ENCODE peak calls at places on chromosome 11, in four cellular contexts. One of them, this sample, is unnamed.
A peak's percentile ranks its signal among the peaks of the same experiment; 100 is the strongest.

GRCh38 chr11:794013-794765 is 3.9 kb downstream of the SLC25A22 start:
- DNase-seq in HL-60: no peak
- DNase-seq in GM12878: no peak
- DNase-seq in K562: no peak
- DNase-seq in this sample: no peak

GRCh38 chr11:14969922-14970323 is 2.2 kb downstream of the CALCA start:
- DNase-seq in HL-60: peak; percentile 54
- DNase-seq in GM12878: no peak
- DNase-seq in K562: peak; percentile 38
- DNase-seq in this sample: no peak

GRCh38 chr11:60769273-60769672 is 12.6 kb downstream of the MS4A15 start:
- DNase-seq in HL-60: no peak
- DNase-seq in GM12878: no peak
- DNase-seq in K562: no peak
- DNase-seq in this sample: no peak

GRCh38 chr11:43576834-43577521 is 103.6 kb upstream of the HSD17B12 start:
- DNase-seq in HL-60: no peak
- DNase-seq in GM12878: no peak
- DNase-seq in K562: peak; percentile 80
- DNase-seq in this sample: no peak

GRCh38 chr11:94147433-94147845 is 18.8 kb downstream of the PANX1 start:
- DNase-seq in HL-60: no peak
- DNase-seq in GM12878: no peak
- DNase-seq in K562: no peak
- DNase-seq in this sample: no peak

GRCh38 chr11:132422725-132423124 is 1052.3 kb downstream of the NTM start:
- DNase-seq in HL-60: no peak
- DNase-seq in GM12878: no peak
- DNase-seq in K562: no peak
- DNase-seq in this sample: no peak

GRCh38 chr11:9016916-9017642 is 13.3 kb upstream of the NRIP3 start:
- DNase-seq in HL-60: no peak
- DNase-seq in GM12878: no peak
- DNase-seq in K562: no peak
- DNase-seq in this sample: no peak

GRCh38 chr11:77141034-77141433 is 13.0 kb downstream of the MYO7A start:
- DNase-seq in HL-60: no peak
- DNase-seq in GM12878: no peak
- DNase-seq in K562: no peak
- DNase-seq in this sample: no peak

GRCh38 chr11:65013130-65013691 is 749 bp upstream of the ARL2 start:
- DNase-seq in HL-60: peak; percentile 96
- DNase-seq in GM12878: no peak
- DNase-seq in K562: peak; percentile 95
- DNase-seq in this sample: peak; percentile 93
- TF ChIP-seq POLR2AphosphoS5 in HL-60: no peak
- TF ChIP-seq POLR2AphosphoS5 in GM12878: no peak
- TF ChIP-seq POLR2AphosphoS5 in K562: peak; percentile 22
- TF ChIP-seq POLR2AphosphoS5 in this sample: no peak

DNA sequence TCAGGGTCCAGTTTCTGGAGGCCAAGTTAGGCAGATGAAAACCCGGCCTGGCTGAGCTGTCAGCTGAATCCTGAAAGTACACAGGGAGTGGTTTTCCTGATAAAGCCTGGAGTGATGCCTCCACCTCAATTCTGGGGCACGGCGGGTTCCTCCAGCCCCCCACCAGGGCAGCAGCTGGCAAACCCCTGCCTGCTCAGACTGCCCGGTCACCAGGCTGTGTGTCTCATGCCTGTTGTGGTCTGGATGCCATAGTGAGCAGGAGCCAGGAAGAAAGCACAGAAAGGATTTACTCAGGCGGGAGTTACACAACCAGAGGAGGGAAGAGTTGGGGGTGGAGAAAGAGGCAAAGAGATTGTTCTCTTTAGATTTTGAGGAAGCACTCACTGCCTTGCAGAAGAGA is 119.9 kb upstream of the RASSF10 start:
- DNase-seq in HL-60: peak; percentile 56
- DNase-seq in GM12878: no peak
- DNase-seq in K562: no peak
- DNase-seq in this sample: no peak
- TF ChIP-seq SPI1 in HL-60: peak; percentile 18
- TF ChIP-seq SPI1 in GM12878: no peak
- TF ChIP-seq SPI1 in K562: no peak
- TF ChIP-seq SPI1 in this sample: no peak

GRCh38 chr11:2301631-2302272 is at the start of the genes C11orf21 and TSPAN32:
- DNase-seq in HL-60: peak; percentile 100
- DNase-seq in GM12878: no peak
- DNase-seq in K562: peak; percentile 81
- DNase-seq in this sample: no peak
- TF ChIP-seq POLR2AphosphoS5 in HL-60: peak; percentile 97
- TF ChIP-seq POLR2AphosphoS5 in GM12878: no peak
- TF ChIP-seq POLR2AphosphoS5 in K562: no peak
- TF ChIP-seq POLR2AphosphoS5 in this sample: no peak

GRCh38 chr11:65426839-65427690 is 4.5 kb downstream of the NEAT1 start:
- DNase-seq in HL-60: peak; percentile 28
- DNase-seq in GM12878: no peak
- DNase-seq in K562: peak; percentile 36
- DNase-seq in this sample: no peak
- TF ChIP-seq SPI1 in HL-60: no peak
- TF ChIP-seq SPI1 in GM12878: no peak
- TF ChIP-seq SPI1 in K562: no peak
- TF ChIP-seq SPI1 in this sample: no peak

GRCh38 chr11:8003187-8003586 is 16.1 kb downstream of the EIF3F start:
- DNase-seq in HL-60: no peak
- DNase-seq in GM12878: no peak
- DNase-seq in K562: no peak
- DNase-seq in this sample: no peak

GRCh38 chr11:8004008-8004407 is 16.9 kb downstream of the EIF3F start:
- DNase-seq in HL-60: no peak
- DNase-seq in GM12878: no peak
- DNase-seq in K562: no peak
- DNase-seq in this sample: no peak

GRCh38 chr11:7999795-8000194 is 12.7 kb downstream of the EIF3F start:
- DNase-seq in HL-60: no peak
- DNase-seq in GM12878: no peak
- DNase-seq in K562: no peak
- DNase-seq in this sample: no peak

GRCh38 chr11:8002676-8003075 is 15.5 kb downstream of the EIF3F start:
- DNase-seq in HL-60: no peak
- DNase-seq in GM12878: no peak
- DNase-seq in K562: no peak
- DNase-seq in this sample: no peak

DNA sequence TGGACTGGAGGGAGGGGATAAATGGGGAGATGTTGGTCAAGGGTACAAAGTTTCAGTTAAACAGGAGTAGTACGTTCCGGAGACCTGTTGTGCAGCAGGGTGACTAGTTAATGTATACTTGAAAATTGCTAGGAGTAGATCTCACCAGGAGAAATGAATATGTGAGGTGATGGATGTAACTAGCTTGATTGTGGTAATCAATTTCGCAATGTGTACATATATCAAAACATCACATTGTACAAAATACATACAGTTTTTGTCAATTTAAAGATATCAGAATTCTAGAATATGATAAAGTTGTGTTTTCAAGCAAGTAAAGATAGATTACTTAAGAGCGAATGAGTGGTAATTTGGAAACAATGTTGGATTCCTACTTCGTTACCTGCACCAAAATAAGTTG is 13.3 kb downstream of the EIF3F start:
- DNase-seq in HL-60: no peak
- DNase-seq in GM12878: no peak
- DNase-seq in K562: no peak
- DNase-seq in this sample: no peak
- TF ChIP-seq POLR2AphosphoS5 in HL-60: no peak
- TF ChIP-seq POLR2AphosphoS5 in GM12878: no peak
- TF ChIP-seq POLR2AphosphoS5 in K562: no peak
- TF ChIP-seq POLR2AphosphoS5 in this sample: no peak

This sample was measured in GM12891.